ENCODE peak calls at places on chromosomes 11 and 22, in nine cellular contexts. Y is left ventricle myocardium inferior, Z is endothelial cell of umbilical vein, H is bronchial epithelial cell, W is fibroblast of lung, G is heart right ventricle, M is neural progenitor cell, J is neuronal stem cell, N is kidney. S is an unnamed sample.

GRCh38 chr11:114892381-114893197 is 214.3 kb downstream of the NXPE2 start:
- DNase-seq in Y (no peak), Z (no peak), H (no peak), W (no peak), G (no peak), M (no peak), J (no peak), N (no peak), S (no peak)

GRCh38 chr11:120539681-120540369 is 28.3 kb downstream of the GRIK4 start:
- DNase-seq in Y (no peak), Z (no peak), H (peak; percentile 36), W (peak; percentile 28), G (no peak), M (no peak), J (no peak), N (no peak), S (peak; percentile 19)

GRCh38 chr11:95917188-95918036 is 6.5 kb downstream of the MTMR2 start:
- DNase-seq in Y (no peak), Z (peak; percentile 97), H (peak; percentile 57), W (peak; percentile 44), G (peak; percentile 20), M (no peak), J (no peak), N (no peak), S (no peak)

GRCh38 chr11:70557742-70558485 is 159.6 kb downstream of the CTTN start:
- DNase-seq in Y (no peak), Z (no peak), H (no peak), W (no peak), G (no peak), M (no peak), J (no peak), N (peak; percentile 64), S (no peak)

GRCh38 chr11:1052133-1053011 is 15.9 kb upstream of the MUC6 start:
- DNase-seq in Y (no peak), Z (no peak), H (no peak), W (no peak), G (no peak), M (no peak), J (no peak), N (peak; percentile 73), S (no peak)

GRCh38 chr11:6637871-6638270 is 17.7 kb downstream of the DCHS1 start:
- DNase-seq in Y (no peak), Z (no peak), H (no peak), W (peak; percentile 50), G (peak; percentile 56), M (no peak), J (no peak), N (peak; percentile 64), S (no peak)

GRCh38 chr22:33666661-33667619 is 253.3 kb downstream of the LARGE1 start:
- DNase-seq in Y (no peak), Z (no peak), H (no peak), W (no peak), G (peak; percentile 9), M (peak; percentile 50), J (no peak), N (no peak), S (no peak)

GRCh38 chr11:126495806-126496205 is 140.3 kb downstream of the ST3GAL4 start:
- DNase-seq in Y (no peak), Z (no peak), H (no peak), W (no peak), G (no peak), M (peak; percentile 31), J (no peak), N (no peak), S (no peak)

GRCh38 chr11:69915501-69916250 is 96.5 kb upstream of the FGF3 start:
- DNase-seq in Y (peak; percentile 86), Z (peak; percentile 52), H (peak; percentile 22), W (peak; percentile 69), G (peak; percentile 92), M (peak; percentile 90), J (peak; percentile 80), N (peak; percentile 94), S (peak; percentile 60)

GRCh38 chr11:104713366-104713765 is 184.9 kb downstream of the CASP12 start:
- DNase-seq in Y (no peak), Z (no peak), H (no peak), W (peak; percentile 79), G (no peak), M (no peak), J (no peak), N (no peak), S (no peak)

GRCh38 chr11:123357990-123358827 is 71.9 kb upstream of the GRAMD1B start:
- DNase-seq in Y (peak; percentile 33), Z (no peak), H (peak; percentile 23), W (peak; percentile 0), G (no peak), M (peak; percentile 62), J (peak; percentile 18), N (peak; percentile 76), S (no peak)

GRCh38 chr11:128291043-128291442 is 296.3 kb downstream of the ETS1 start:
- DNase-seq in Y (no peak), Z (no peak), H (no peak), W (no peak), G (no peak), M (no peak), J (no peak), N (no peak), S (no peak)

GRCh38 chr11:10019906-10020682 is 273.9 kb downstream of the SBF2 start:
- DNase-seq in Y (no peak), Z (peak; percentile 52), H (no peak), W (no peak), G (peak; percentile 13), M (no peak), J (no peak), N (no peak), S (no peak)

GRCh38 chr11:75490221-75491181 is 35.2 kb downstream of the GDPD5 start:
- DNase-seq in Y (no peak), Z (peak; percentile 36), H (peak; percentile 35), W (no peak), G (no peak), M (no peak), J (no peak), N (no peak), S (no peak)

GRCh38 chr22:34761111-34761510 is 304.8 kb upstream of the ISX start:
- DNase-seq in Y (no peak), Z (no peak), H (peak; percentile 27), W (no peak), G (no peak), M (no peak), J (no peak), N (no peak), S (no peak)

GRCh38 chr11:76598426-76598839 is 72.1 kb downstream of the LRRC32 start:
- DNase-seq in Y (no peak), Z (peak; percentile 42), H (no peak), W (peak; percentile 71), G (peak; percentile 33), M (peak; percentile 75), J (no peak), N (no peak), S (peak; percentile 7)

GRCh38 chr22:43050995-43051394 is 36.0 kb upstream of the PACSIN2 start:
- DNase-seq in Y (no peak), Z (no peak), H (no peak), W (no peak), G (no peak), M (peak; percentile 49), J (no peak), N (no peak), S (no peak)

GRCh38 chr22:43047605-43048004 is 32.7 kb upstream of the PACSIN2 start:
- DNase-seq in Y (no peak), Z (no peak), H (no peak), W (no peak), G (no peak), M (no peak), J (no peak), N (no peak), S (no peak)

GRCh38 chr22:43057641-43058040 is 31.6 kb downstream of the TTLL1 start:
- DNase-seq in Y (no peak), Z (no peak), H (no peak), W (no peak), G (no peak), M (no peak), J (no peak), N (no peak), S (no peak)

GRCh38 chr22:43053176-43053575 is 36.0 kb downstream of the TTLL1 start:
- DNase-seq in Y (no peak), Z (no peak), H (no peak), W (no peak), G (no peak), M (peak; percentile 34), J (no peak), N (no peak), S (no peak)
- H3K36me3 ChIP-seq in Y (peaks cover 10% of the 10 kb centered on the region), Z (no peaks in the 10 kb centered on the region), H (no peaks in the 10 kb centered on the region), W (no peaks in the 10 kb centered on the region), G (peaks cover 11% of the 10 kb centered on the region), M (no peaks in the 10 kb centered on the region), J (peaks cover 7% of the 10 kb centered on the region), N (no peaks in the 10 kb centered on the region), S (no peaks in the 10 kb centered on the region)

DNA sequence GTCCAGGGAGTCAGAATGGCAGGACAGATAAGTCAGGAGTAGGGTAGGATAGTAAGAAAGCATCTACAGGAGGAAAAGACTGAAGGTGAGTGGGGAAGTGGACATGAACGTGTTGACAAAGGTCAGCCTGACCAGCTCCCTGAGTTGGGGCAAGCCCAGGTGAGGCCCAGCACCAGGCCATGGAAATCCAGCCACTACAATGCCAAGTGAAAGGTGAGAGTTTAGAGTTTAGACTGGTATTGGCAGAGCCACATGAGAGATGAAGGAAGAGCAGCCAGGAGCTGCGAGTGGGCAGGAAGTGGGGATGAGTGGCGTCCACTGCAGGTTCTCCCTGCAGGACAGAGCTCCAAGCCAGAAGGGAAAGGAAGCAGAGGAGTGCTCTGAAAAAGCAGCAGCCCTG is 16.5 kb upstream of the SMCO4 start:
- DNase-seq in Y (no peak), Z (no peak), H (no peak), W (no peak), G (no peak), M (no peak), J (no peak), N (no peak), S (no peak)
- H3K36me3 ChIP-seq in Y (no peaks in the 10 kb centered on the region), Z (no peaks in the 10 kb centered on the region), H (no peaks in the 10 kb centered on the region), W (no peaks in the 10 kb centered on the region), G (no peaks in the 10 kb centered on the region), M (no peaks in the 10 kb centered on the region), J (no peaks in the 10 kb centered on the region), N (no peaks in the 10 kb centered on the region), S (no peaks in the 10 kb centered on the region)

DNA sequence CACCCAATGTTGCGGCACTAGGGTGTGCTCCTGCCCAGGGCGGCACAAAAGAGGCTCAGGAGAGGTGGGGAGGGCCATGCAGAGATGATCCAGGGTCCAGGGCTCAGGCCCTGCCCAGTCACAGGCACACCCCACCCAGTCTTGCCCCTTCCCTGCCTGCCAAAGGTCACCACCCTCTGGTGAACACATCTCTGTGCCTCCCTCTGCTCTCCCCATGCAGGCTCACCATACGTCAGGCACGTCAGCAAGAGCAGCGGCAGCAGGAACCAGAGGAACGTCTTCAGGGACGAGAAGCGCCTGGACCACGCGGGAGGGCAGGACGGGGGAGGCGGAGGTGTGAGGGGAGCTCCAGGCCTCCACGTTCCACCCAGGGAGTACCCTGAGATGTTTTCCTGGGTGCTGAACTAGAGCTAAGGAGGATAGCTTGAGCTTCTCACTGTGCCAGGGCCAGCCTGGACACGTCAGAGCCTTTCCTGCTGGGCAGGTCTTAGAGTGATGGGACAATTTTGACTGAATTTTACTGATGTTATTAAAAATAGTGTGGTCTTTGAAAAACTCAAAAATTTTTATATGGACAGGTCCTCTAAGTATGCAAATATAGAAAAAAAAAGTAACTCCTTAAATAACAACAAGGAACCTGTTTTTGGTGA is 7.2 kb downstream of the SUN2 start:
- DNase-seq in Y (no peak), Z (no peak), H (peak; percentile 54), W (no peak), G (no peak), M (no peak), J (no peak), N (peak; percentile 60), S (no peak)
- H3K36me3 ChIP-seq in Y (peaks cover 94% of the 10 kb centered on the region), Z (peaks cover 14% of the 10 kb centered on the region), H (peaks cover 32% of the 10 kb centered on the region), W (peaks cover 43% of the 10 kb centered on the region), G (peaks cover 93% of the 10 kb centered on the region), M (no peaks in the 10 kb centered on the region), J (peaks cover 91% of the 10 kb centered on the region), N (peaks cover 69% of the 10 kb centered on the region), S (peaks cover 14% of the 10 kb centered on the region)

GRCh38 chr22:39513791-39514190 is 6.6 kb upstream of the ATF4 start:
- DNase-seq in Y (no peak), Z (no peak), H (no peak), W (no peak), G (no peak), M (no peak), J (no peak), N (peak; percentile 75), S (no peak)
- H3K36me3 ChIP-seq in Y (peaks cover 77% of the 10 kb centered on the region), Z (peaks cover 25% of the 10 kb centered on the region), H (peaks cover 40% of the 10 kb centered on the region), W (peaks cover 24% of the 10 kb centered on the region), G (peaks cover 87% of the 10 kb centered on the region), M (no peaks in the 10 kb centered on the region), J (peaks cover 89% of the 10 kb centered on the region), N (peaks cover 50% of the 10 kb centered on the region), S (peaks cover 75% of the 10 kb centered on the region)